ENCODE peak calls at places on chromosomes 12 and 14, in four cellular contexts. G, B, A and R are unnamed samples.

GRCh38 chr12:54390668-54391551 is 6.4 kb upstream of the ZNF385A start:
- DNase-seq in G (peak; percentile 51), B (peak; percentile 57), A (no peak), R (peak; percentile 96)

GRCh38 chr14:58805605-58806358 is 168.0 kb downstream of the DACT1 start:
- DNase-seq in G (peak; percentile 82), B (peak; percentile 78), A (peak; percentile 48), R (no peak)

GRCh38 chr12:57840701-57841100 is 5.8 kb downstream of the CTDSP2 start:
- DNase-seq in G (no peak), B (peak; percentile 14), A (peak; percentile 55), R (no peak)

GRCh38 chr14:60315591-60315990 is 66.6 kb downstream of the PPM1A start:
- DNase-seq in G (no peak), B (no peak), A (no peak), R (no peak)

GRCh38 chr14:80987235-80988032 is 32.0 kb downstream of the TSHR start:
- DNase-seq in G (peak; percentile 21), B (peak; percentile 75), A (peak; percentile 63), R (peak; percentile 66)

GRCh38 chr12:28611501-28611900 is 421.2 kb downstream of the CCDC91 start:
- DNase-seq in G (no peak), B (no peak), A (no peak), R (no peak)

GRCh38 chr12:112590281-112590680 is 171.5 kb downstream of the PTPN11 start:
- DNase-seq in G (no peak), B (no peak), A (no peak), R (no peak)

GRCh38 chr12:67430708-67431335 is 161.7 kb downstream of the CAND1 start:
- DNase-seq in G (no peak), B (no peak), A (no peak), R (no peak)

GRCh38 chr12:26680724-26681455 is 152.1 kb downstream of the ITPR2 start:
- DNase-seq in G (no peak), B (no peak), A (peak; percentile 27), R (no peak)

GRCh38 chr14:92607702-92608429 is 94.3 kb downstream of the RIN3 start:
- DNase-seq in G (no peak), B (no peak), A (peak; percentile 95), R (no peak)

GRCh38 chr12:105814283-105814682 is 324.5 kb downstream of the NUAK1 start:
- DNase-seq in G (peak; percentile 97), B (peak; percentile 89), A (no peak), R (no peak)

GRCh38 chr14:105223770-105224544 is 24.4 kb upstream of the BTBD6 start:
- DNase-seq in G (no peak), B (no peak), A (no peak), R (no peak)

GRCh38 chr14:64748995-64749714 is 44.9 kb downstream of the PLEKHG3 start:
- DNase-seq in G (no peak), B (no peak), A (no peak), R (no peak)

GRCh38 chr12:123905319-123905925 is 67.2 kb downstream of the CCDC92 start:
- DNase-seq in G (peak; percentile 48), B (peak; percentile 21), A (peak; percentile 81), R (peak; percentile 75)

GRCh38 chr12:113299619-113300237 is 35.2 kb downstream of the SLC8B1 start:
- DNase-seq in G (no peak), B (no peak), A (peak; percentile 82), R (peak; percentile 89)

GRCh38 chr12:583251-583869 is 79.9 kb downstream of the NINJ2 start:
- DNase-seq in G (no peak), B (no peak), A (no peak), R (no peak)

GRCh38 chr12:98595152-98595988 is 1.9 kb downstream of the SLC25A3 start:
- DNase-seq in G (no peak), B (no peak), A (peak; percentile 71), R (no peak)

GRCh38 chr12:3117144-3117581 is 40.0 kb downstream of the TSPAN9 start:
- DNase-seq in G (no peak), B (no peak), A (peak; percentile 77), R (no peak)

GRCh38 chr12:46065412-46066166 is 75.2 kb upstream of the SCAF11 start:
- DNase-seq in G (no peak), B (no peak), A (no peak), R (no peak)

GRCh38 chr12:100499416-100499815 is 25.8 kb downstream of the NR1H4 start:
- DNase-seq in G (no peak), B (no peak), A (no peak), R (no peak)

GRCh38 chr14:55884819-55885218 is 233.4 kb upstream of the PELI2 start:
- DNase-seq in G (no peak), B (no peak), A (no peak), R (no peak)

GRCh38 chr14:30527196-30527595 is 31.8 kb upstream of the G2E3 start:
- DNase-seq in G (no peak), B (no peak), A (no peak), R (no peak)

GRCh38 chr12:40012709-40013108 is 93.2 kb downstream of the SLC2A13 start:
- DNase-seq in G (no peak), B (no peak), A (no peak), R (no peak)

GRCh38 chr14:68198713-68199464 is 379.3 kb downstream of the RAD51B start:
- DNase-seq in G (no peak), B (no peak), A (no peak), R (no peak)

GRCh38 chr12:128823216-128823915 is 392 bp downstream of the SLC15A4 start:
- DNase-seq in G (peak; percentile 34), B (no peak), A (no peak), R (peak; percentile 72)

GRCh38 chr14:96272777-96273471 is 16.9 kb downstream of the BDKRB1 start:
- DNase-seq in G (no peak), B (no peak), A (peak; percentile 64), R (peak; percentile 13)

GRCh38 chr12:69661386-69661785 is 37.7 kb downstream of the BEST3 start:
- DNase-seq in G (no peak), B (no peak), A (no peak), R (no peak)